ENCODE peak calls at places on chromosomes 12 and 14, in eight cellular contexts. Z is AG09309; C is NB4; L is suprapubic skin; R is esophagus squamous epithelium; H is activated gamma-delta T cell treated with Interleukin-2 at 50 U/mL for 16 hours; W is caudate nucleus; T is effector CD8-positive, alpha-beta T cell. S is an unnamed sample.

GRCh38 chr12:3905664-3906063 is 32.5 kb upstream of the PARP11 start:
- DNase-seq in Z (no peak), C (no peak), L (no peak), R (no peak), H (no peak), W (no peak), T (no peak), S (no peak)

GRCh38 chr14:105474478-105475268 is at the start of gene CRIP2:
- DNase-seq in Z (no peak), C (no peak), L (no peak), R (no peak), H (no peak), W (no peak), T (peak), S (no peak)

GRCh38 chr12:46660719-46661118 is 165.1 kb downstream of the SLC38A4 start:
- DNase-seq in Z (no peak), C (peak), L (no peak), R (no peak), H (no peak), W (no peak), T (no peak), S (no peak)

GRCh38 chr14:99452968-99453367 is 27.7 kb downstream of the SETD3 start:
- DNase-seq in Z (no peak), C (no peak), L (no peak), R (no peak), H (no peak), W (no peak), T (no peak), S (no peak)

GRCh38 chr14:21917699-21918436 is 244.2 kb upstream of the OR4E1 start:
- DNase-seq in Z (no peak), C (peak), L (no peak), R (no peak), H (peak), W (no peak), T (peak), S (no peak)

GRCh38 chr12:7716391-7716790 is 5.2 kb downstream of the DPPA3 start:
- DNase-seq in Z (no peak), C (peak), L (no peak), R (no peak), H (no peak), W (no peak), T (no peak), S (no peak)

GRCh38 chr12:87323369-87323768 is 705.8 kb downstream of the C12orf50 start:
- DNase-seq in Z (no peak), C (no peak), L (no peak), R (no peak), H (no peak), W (no peak), T (no peak), S (no peak)

GRCh38 chr12:50924439-50925341 is 27.7 kb upstream of the HIGD1C start:
- DNase-seq in Z (peak), C (peak), L (peak), R (peak), H (peak), W (peak), T (peak), S (peak)

GRCh38 chr14:25537846-25538455 is 488.0 kb upstream of the STXBP6 start:
- DNase-seq in Z (no peak), C (peak), L (no peak), R (no peak), H (no peak), W (no peak), T (no peak), S (no peak)

GRCh38 chr12:17062296-17063061 is 456.5 kb upstream of the LMO3 start:
- DNase-seq in Z (no peak), C (peak), L (no peak), R (no peak), H (no peak), W (no peak), T (no peak), S (no peak)

GRCh38 chr12:62613092-62613491 is 146.5 kb downstream of the MON2 start:
- DNase-seq in Z (no peak), C (no peak), L (no peak), R (no peak), H (no peak), W (no peak), T (no peak), S (no peak)